ENCODE peak calls at places on chromosomes 7 and 10, in five cellular contexts. U, F, Y, E and G are unnamed samples.

GRCh38 chr7:45192546-45193177 is 35.1 kb downstream of the RAMP3 start:
- DNase-seq in U (no peak), F (no peak), Y (no peak), E (no peak), G (no peak)

GRCh38 chr7:30795161-30795943 is 24.1 kb downstream of the MINDY4 start:
- DNase-seq in U (no peak), F (no peak), Y (no peak), E (no peak), G (no peak)

GRCh38 chr10:43195557-43195956 is 57.3 kb downstream of the CSGALNACT2 start:
- DNase-seq in U (no peak), F (no peak), Y (no peak), E (no peak), G (no peak)

GRCh38 chr10:123614888-123615287 is 51.3 kb upstream of the GPR26 start:
- DNase-seq in U (peak), F (peak), Y (no peak), E (peak), G (no peak)

GRCh38 chr10:91416339-91416868 is 6.3 kb downstream of the HECTD2 start:
- DNase-seq in U (no peak), F (no peak), Y (no peak), E (no peak), G (no peak)

GRCh38 chr7:121544726-121545125 is 148.6 kb upstream of the FAM3C start:
- DNase-seq in U (peak), F (no peak), Y (no peak), E (peak), G (no peak)

GRCh38 chr7:20299145-20299544 is 31.6 kb upstream of the ITGB8 start:
- DNase-seq in U (no peak), F (no peak), Y (no peak), E (no peak), G (no peak)

GRCh38 chr7:24283900-24284698 is at the start of gene NPY:
- DNase-seq in U (no peak), F (peak), Y (no peak), E (no peak), G (peak)

GRCh38 chr7:23230586-23231195 is 15.9 kb upstream of the GPNMB start:
- DNase-seq in U (no peak), F (no peak), Y (peak), E (no peak), G (no peak)

GRCh38 chr7:101442426-101443070 is 79.9 kb downstream of the COL26A1 start:
- DNase-seq in U (no peak), F (no peak), Y (no peak), E (no peak), G (no peak)

GRCh38 chr7:50860598-50860997 is 77.9 kb upstream of the GRB10 start:
- DNase-seq in U (no peak), F (no peak), Y (no peak), E (no peak), G (no peak)

GRCh38 chr10:132232553-132232949 is 45.8 kb downstream of the DPYSL4 start:
- DNase-seq in U (no peak), F (no peak), Y (no peak), E (no peak), G (no peak)

GRCh38 chr10:43214956-43215561 is 51.8 kb downstream of the RASGEF1A start:
- DNase-seq in U (no peak), F (no peak), Y (no peak), E (no peak), G (no peak)

GRCh38 chr10:58967551-58968418 is 208.7 kb upstream of the PHYHIPL start:
- DNase-seq in U (no peak), F (peak), Y (peak), E (no peak), G (peak)

GRCh38 chr7:116052006-116052405 is 21.4 kb upstream of the TFEC start:
- DNase-seq in U (no peak), F (no peak), Y (no peak), E (no peak), G (no peak)

GRCh38 chr7:106425017-106425719 is 140.4 kb upstream of the NAMPT start:
- DNase-seq in U (peak), F (no peak), Y (peak), E (peak), G (no peak)

GRCh38 chr10:10613654-10614244 is 403.9 kb upstream of the CELF2 start:
- DNase-seq in U (no peak), F (no peak), Y (no peak), E (no peak), G (no peak)

GRCh38 chr7:8084772-8085171 is 116.2 kb downstream of the GLCCI1 start:
- DNase-seq in U (no peak), F (no peak), Y (no peak), E (no peak), G (peak)

GRCh38 chr10:30883751-30884150 is 147.9 kb downstream of the ZNF438 start:
- DNase-seq in U (no peak), F (no peak), Y (no peak), E (no peak), G (no peak)

GRCh38 chr10:78516236-78516635 is 482.6 kb downstream of the RPS24 start:
- DNase-seq in U (no peak), F (no peak), Y (no peak), E (no peak), G (no peak)

GRCh38 chr7:47795631-47796030 is 152.6 kb downstream of the PKD1L1 start:
- DNase-seq in U (peak), F (no peak), Y (no peak), E (peak), G (no peak)

GRCh38 chr10:12062754-12063482 is 5.8 kb upstream of the DHTKD1 start:
- DNase-seq in U (no peak), F (no peak), Y (no peak), E (no peak), G (no peak)

GRCh38 chr10:96387601-96388000 is 28.8 kb upstream of the OPALIN start:
- DNase-seq in U (no peak), F (no peak), Y (no peak), E (no peak), G (no peak)

GRCh38 chr7:151806204-151806603 is 70.7 kb downstream of the PRKAG2 start:
- DNase-seq in U (peak), F (no peak), Y (no peak), E (no peak), G (no peak)

GRCh38 chr7:28409716-28410627 is 2.3 kb upstream of the CREB5 start:
- DNase-seq in U (no peak), F (peak), Y (peak), E (peak), G (peak)

GRCh38 chr10:116055252-116055918 is 217.6 kb downstream of the GFRA1 start:
- DNase-seq in U (no peak), F (no peak), Y (no peak), E (no peak), G (peak)

GRCh38 chr7:92695308-92696261 is 105.4 kb upstream of the FAM133B start:
- DNase-seq in U (peak), F (no peak), Y (peak), E (peak), G (peak)

GRCh38 chr7:142301923-142302550 is 44.2 kb upstream of the PRSS58 start:
- DNase-seq in U (no peak), F (no peak), Y (no peak), E (no peak), G (no peak)

GRCh38 chr7:38178695-38179344 is 775 bp downstream of the STARD3NL start:
- DNase-seq in U (no peak), F (no peak), Y (no peak), E (no peak), G (no peak)

GRCh38 chr10:74997163-74997562 is 114.3 kb upstream of the SAMD8 start:
- DNase-seq in U (no peak), F (no peak), Y (no peak), E (no peak), G (no peak)

GRCh38 chr10:27744478-27745379 is 890 bp downstream of the MKX start:
- DNase-seq in U (no peak), F (no peak), Y (peak), E (peak), G (peak)

GRCh38 chr7:84617265-84618030 is 422.9 kb upstream of the SEMA3A start:
- DNase-seq in U (no peak), F (no peak), Y (no peak), E (no peak), G (no peak)

GRCh38 chr7:123343611-123344010 is 143.8 kb upstream of the SLC13A1 start:
- DNase-seq in U (no peak), F (no peak), Y (no peak), E (no peak), G (no peak)

GRCh38 chr7:70361821-70362220 is 763.5 kb downstream of the AUTS2 start:
- DNase-seq in U (no peak), F (no peak), Y (no peak), E (no peak), G (no peak)

GRCh38 chr10:44801383-44802327 is 109.5 kb upstream of the TMEM72 start:
- DNase-seq in U (peak), F (no peak), Y (no peak), E (peak), G (no peak)

GRCh38 chr7:129790136-129790535 is 162.6 kb downstream of the UBE2H start:
- DNase-seq in U (peak), F (no peak), Y (no peak), E (no peak), G (no peak)

GRCh38 chr7:107173691-107174406 is 5.0 kb downstream of the HBP1 start:
- DNase-seq in U (no peak), F (no peak), Y (no peak), E (no peak), G (no peak)

GRCh38 chr10:1116051-1116450 is 59.9 kb downstream of the WDR37 start:
- DNase-seq in U (no peak), F (no peak), Y (no peak), E (no peak), G (no peak)

GRCh38 chr10:92834981-92835380 is 13.3 kb upstream of the EXOC6 start:
- DNase-seq in U (no peak), F (no peak), Y (no peak), E (no peak), G (no peak)